ENCODE peak calls at places on chromosome 3, in four cellular contexts. One of them, this sample, is unnamed.

GRCh38 chr3:48151058-48151806 is 37.0 kb downstream of the CDC25A start:
- DNase-seq in substantia nigra: no peak
- DNase-seq in tibial artery: peak; percentile 67
- DNase-seq in activated CD4-positive, alpha-beta T cell treated with anti-CD3 and anti-CD28 coated beads, Interleukin-2, amount 50 U/mL, for 24 hours: peak; percentile 16
- DNase-seq in this sample: peak; percentile 44

GRCh38 chr3:126083913-126084514 is at the start of gene SLC41A3:
- DNase-seq in substantia nigra: peak; percentile 72
- DNase-seq in tibial artery: peak; percentile 90
- DNase-seq in activated CD4-positive, alpha-beta T cell treated with anti-CD3 and anti-CD28 coated beads, Interleukin-2, amount 50 U/mL, for 24 hours: peak; percentile 65
- DNase-seq in this sample: peak; percentile 74

GRCh38 chr3:111012388-111013248 is 59.0 kb upstream of the NECTIN3 start:
- DNase-seq in substantia nigra: no peak
- DNase-seq in tibial artery: no peak
- DNase-seq in activated CD4-positive, alpha-beta T cell treated with anti-CD3 and anti-CD28 coated beads, Interleukin-2, amount 50 U/mL, for 24 hours: no peak
- DNase-seq in this sample: no peak

GRCh38 chr3:184506579-184506978 is 55.0 kb upstream of the EPHB3 start:
- DNase-seq in substantia nigra: no peak
- DNase-seq in tibial artery: no peak
- DNase-seq in activated CD4-positive, alpha-beta T cell treated with anti-CD3 and anti-CD28 coated beads, Interleukin-2, amount 50 U/mL, for 24 hours: no peak
- DNase-seq in this sample: no peak

GRCh38 chr3:195025881-195026200 is 245.1 kb downstream of the XXYLT1 start:
- DNase-seq in substantia nigra: no peak
- DNase-seq in tibial artery: no peak
- DNase-seq in activated CD4-positive, alpha-beta T cell treated with anti-CD3 and anti-CD28 coated beads, Interleukin-2, amount 50 U/mL, for 24 hours: no peak
- DNase-seq in this sample: no peak

GRCh38 chr3:170949211-170949610 is 40.8 kb upstream of the EIF5A2 start:
- DNase-seq in substantia nigra: no peak
- DNase-seq in tibial artery: no peak
- DNase-seq in activated CD4-positive, alpha-beta T cell treated with anti-CD3 and anti-CD28 coated beads, Interleukin-2, amount 50 U/mL, for 24 hours: no peak
- DNase-seq in this sample: no peak

GRCh38 chr3:13209334-13209733 is 136.1 kb upstream of the IQSEC1 start:
- DNase-seq in substantia nigra: no peak
- DNase-seq in tibial artery: no peak
- DNase-seq in activated CD4-positive, alpha-beta T cell treated with anti-CD3 and anti-CD28 coated beads, Interleukin-2, amount 50 U/mL, for 24 hours: no peak
- DNase-seq in this sample: no peak

GRCh38 chr3:134423153-134423552 is 48.9 kb upstream of the AMOTL2 start:
- DNase-seq in substantia nigra: no peak
- DNase-seq in tibial artery: no peak
- DNase-seq in activated CD4-positive, alpha-beta T cell treated with anti-CD3 and anti-CD28 coated beads, Interleukin-2, amount 50 U/mL, for 24 hours: no peak
- DNase-seq in this sample: no peak

GRCh38 chr3:174330303-174330702 is 528.8 kb upstream of the NAALADL2 start:
- DNase-seq in substantia nigra: no peak
- DNase-seq in tibial artery: no peak
- DNase-seq in activated CD4-positive, alpha-beta T cell treated with anti-CD3 and anti-CD28 coated beads, Interleukin-2, amount 50 U/mL, for 24 hours: no peak
- DNase-seq in this sample: no peak

GRCh38 chr3:11556234-11556633 is 87.5 kb downstream of the VGLL4 start:
- DNase-seq in substantia nigra: no peak
- DNase-seq in tibial artery: no peak
- DNase-seq in activated CD4-positive, alpha-beta T cell treated with anti-CD3 and anti-CD28 coated beads, Interleukin-2, amount 50 U/mL, for 24 hours: no peak
- DNase-seq in this sample: no peak